ENCODE peak calls at places on chromosomes 12 and 14, in seven cellular contexts. G is neuronal stem cell, N is IMR-90, Z is mesenchymal stem cell, V is H9, A is mesendoderm, S is trophoblast cell. Y is an unnamed sample.

GRCh38 chr12:105986779-105987686 is 151.7 kb downstream of the NUAK1 start:
- DNase-seq in G (no peak), N (peak; percentile 95), Z (peak; percentile 92), V (no peak), A (peak; percentile 46), S (peak; percentile 96), Y (no peak)

GRCh38 chr12:40691913-40692616 is at the start of gene CNTN1:
- DNase-seq in G (peak; percentile 87), N (peak; percentile 0), Z (peak; percentile 1), V (peak; percentile 97), A (peak; percentile 93), S (no peak), Y (peak; percentile 90)

GRCh38 chr14:52351191-52351560 is 37.1 kb downstream of the PTGER2 start:
- DNase-seq in G (no peak), N (peak; percentile 57), Z (peak; percentile 73), V (no peak), A (peak; percentile 8), S (no peak), Y (no peak)

GRCh38 chr12:130948751-130949150 is 5.0 kb upstream of the ADGRD1 start:
- DNase-seq in G (no peak), N (no peak), Z (no peak), V (no peak), A (no peak), S (no peak), Y (no peak)

GRCh38 chr14:78319826-78320635 is 149.9 kb downstream of the NRXN3 start:
- DNase-seq in G (no peak), N (no peak), Z (no peak), V (no peak), A (peak; percentile 68), S (no peak), Y (no peak)

GRCh38 chr12:33438890-33439586 is 581 bp downstream of the SYT10 start:
- DNase-seq in G (peak; percentile 27), N (no peak), Z (peak; percentile 30), V (peak; percentile 67), A (peak; percentile 40), S (peak; percentile 5), Y (no peak)

GRCh38 chr14:76920572-76921175 is 94.5 kb downstream of the LRRC74A start:
- DNase-seq in G (no peak), N (no peak), Z (peak; percentile 54), V (peak; percentile 64), A (peak; percentile 85), S (no peak), Y (no peak)

GRCh38 chr12:76144253-76144564 is 59.7 kb upstream of the NAP1L1 start:
- DNase-seq in G (no peak), N (peak; percentile 36), Z (peak; percentile 60), V (no peak), A (no peak), S (no peak), Y (no peak)

GRCh38 chr14:78129375-78129774 is 40.8 kb upstream of the NRXN3 start:
- DNase-seq in G (no peak), N (no peak), Z (no peak), V (no peak), A (no peak), S (no peak), Y (no peak)

GRCh38 chr12:45042599-45042998 is 8.3 kb downstream of the DBX2 start:
- DNase-seq in G (no peak), N (no peak), Z (no peak), V (no peak), A (no peak), S (no peak), Y (no peak)

GRCh38 chr14:76461886-76462285 is 85.9 kb downstream of the ESRRB start:
- DNase-seq in G (no peak), N (no peak), Z (no peak), V (no peak), A (no peak), S (no peak), Y (no peak)

GRCh38 chr14:105203057-105203494 is 22.0 kb upstream of the NUDT14 start:
- DNase-seq in G (peak; percentile 74), N (peak; percentile 58), Z (peak; percentile 69), V (peak; percentile 78), A (peak; percentile 51), S (peak; percentile 79), Y (peak; percentile 91)

GRCh38 chr14:105926415-105927093 is 400.2 kb downstream of the TMEM121 start:
- DNase-seq in G (no peak), N (no peak), Z (no peak), V (no peak), A (no peak), S (no peak), Y (no peak)

GRCh38 chr12:68871899-68872298 is 61.1 kb downstream of the CPM start:
- DNase-seq in G (no peak), N (peak; percentile 28), Z (no peak), V (no peak), A (peak; percentile 55), S (no peak), Y (no peak)

GRCh38 chr14:99664636-99665273 is 19.3 kb upstream of the CYP46A1 start:
- DNase-seq in G (no peak), N (no peak), Z (peak; percentile 42), V (no peak), A (no peak), S (no peak), Y (no peak)

GRCh38 chr12:54285150-54286041 is 4.9 kb downstream of the HNRNPA1 start:
- DNase-seq in G (no peak), N (no peak), Z (no peak), V (no peak), A (no peak), S (no peak), Y (no peak)

GRCh38 chr14:23058654-23059504 is 1.6 kb upstream of the CDH24 start:
- DNase-seq in G (no peak), N (no peak), Z (no peak), V (no peak), A (no peak), S (no peak), Y (no peak)

GRCh38 chr12:118359541-118359915 is 13.2 kb downstream of the TAOK3 start:
- DNase-seq in G (no peak), N (no peak), Z (no peak), V (no peak), A (no peak), S (no peak), Y (no peak)

GRCh38 chr12:88946377-88946997 is 366.2 kb upstream of the KITLG start:
- DNase-seq in G (no peak), N (peak; percentile 78), Z (peak; percentile 93), V (no peak), A (peak; percentile 18), S (no peak), Y (no peak)

GRCh38 chr14:64704743-64705405 is 650 bp downstream of the PLEKHG3 start:
- DNase-seq in G (no peak), N (peak; percentile 15), Z (peak; percentile 56), V (no peak), A (peak; percentile 39), S (no peak), Y (no peak)

GRCh38 chr14:102968306-102968705 is 45.8 kb downstream of the AMN start:
- DNase-seq in G (no peak), N (no peak), Z (no peak), V (no peak), A (no peak), S (peak; percentile 44), Y (no peak)

GRCh38 chr12:22234561-22234960 is 99.9 kb downstream of the ST8SIA1 start:
- DNase-seq in G (no peak), N (peak; percentile 69), Z (no peak), V (no peak), A (no peak), S (no peak), Y (no peak)

GRCh38 chr14:23895480-23895879 is 58.1 kb upstream of the DHRS4 start:
- DNase-seq in G (no peak), N (no peak), Z (no peak), V (no peak), A (peak; percentile 1), S (no peak), Y (no peak)

GRCh38 chr12:103786201-103786600 is 54.8 kb downstream of the NT5DC3 start:
- DNase-seq in G (no peak), N (no peak), Z (no peak), V (no peak), A (no peak), S (no peak), Y (no peak)

GRCh38 chr12:41903014-41903702 is 241.5 kb downstream of the GXYLT1 start:
- DNase-seq in G (no peak), N (no peak), Z (no peak), V (no peak), A (no peak), S (no peak), Y (no peak)
- H3K18ac ChIP-seq in G (no peak overlapping the region), N (no peak overlapping the region), Z (no peak overlapping the region), V (no peak overlapping the region), A (no peak overlapping the region), S (no peak overlapping the region), Y (no peak overlapping the region)

GRCh38 chr12:101552277-101552676 is 42.5 kb upstream of the MYBPC1 start:
- DNase-seq in G (no peak), N (peak; percentile 65), Z (peak; percentile 65), V (no peak), A (peak; percentile 65), S (peak; percentile 81), Y (no peak)
- H3K4me2 ChIP-seq in G (no peak overlapping the region), N (no peak overlapping the region), Z (no peak overlapping the region), V (no peak overlapping the region), A (no peak overlapping the region), S (no peak overlapping the region), Y (no peak overlapping the region)

DNA sequence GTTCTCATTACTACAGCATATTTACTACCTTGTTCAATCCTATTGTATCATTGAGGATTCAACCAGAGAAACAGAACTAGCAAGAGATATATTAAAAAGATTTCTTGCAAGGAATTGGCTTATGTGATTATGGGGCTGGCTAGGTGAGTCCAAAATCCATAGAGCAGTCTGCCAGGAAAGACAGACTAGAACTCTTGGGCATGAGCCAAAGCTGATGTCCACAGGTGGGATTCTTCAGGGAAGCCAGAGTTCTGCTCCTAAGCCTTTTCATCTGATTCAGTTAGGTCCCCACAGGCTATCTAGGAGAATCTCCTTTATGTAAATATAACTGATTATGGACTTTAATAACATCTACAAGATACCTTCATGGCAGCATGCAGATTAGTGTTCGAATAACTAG is 26.0 kb downstream of the PELI2 start:
- DNase-seq in G (no peak), N (no peak), Z (no peak), V (no peak), A (no peak), S (no peak), Y (no peak)
- H3K18ac ChIP-seq in G (no peak overlapping the region), N (no peak overlapping the region), Z (no peak overlapping the region), V (no peak overlapping the region), A (no peak overlapping the region), S (no peak overlapping the region), Y (no peak overlapping the region)

DNA sequence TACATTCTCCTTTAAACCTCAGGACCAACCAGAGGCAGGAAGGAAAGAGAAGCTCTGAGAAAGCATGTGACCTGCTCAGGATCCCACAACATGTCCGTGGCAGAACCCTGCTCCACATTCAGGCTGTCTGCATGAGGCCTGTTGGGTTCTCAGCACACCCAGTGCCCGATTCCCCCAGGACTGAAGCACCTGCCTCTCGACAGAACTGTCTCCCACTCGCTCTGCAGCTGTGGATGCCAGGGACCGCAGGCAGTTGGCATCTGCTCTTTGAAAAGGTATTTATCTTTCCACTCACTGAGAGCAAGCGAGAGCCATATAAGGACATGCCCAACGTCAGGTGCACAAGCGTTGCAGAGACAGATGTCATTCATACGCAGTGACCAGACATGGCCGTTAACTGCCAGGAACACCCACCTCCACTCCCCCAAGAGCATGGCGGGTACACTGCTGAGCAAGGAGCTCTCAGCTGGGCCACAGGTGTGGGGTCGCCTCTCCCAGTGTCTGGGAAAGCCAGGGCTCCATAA is 18.9 kb downstream of the PITPNM2 start:
- DNase-seq in G (no peak), N (no peak), Z (no peak), V (no peak), A (no peak), S (no peak), Y (no peak)
- H3K4me2 ChIP-seq in G (no peak overlapping the region), N (no peak overlapping the region), Z (no peak overlapping the region), V (no peak overlapping the region), A (no peak overlapping the region), S (no peak overlapping the region), Y (no peak overlapping the region)

Y was measured in H1.